ENCODE peak calls at places on chromosomes 16 and 17, in ten cellular contexts. One of them, this sample, is unnamed.

GRCh38 chr17:27793906-27794380 is 6.4 kb downstream of the NOS2 start:
- DNase-seq in T47D: no peak
- DNase-seq in EL: no peak
- DNase-seq in esophagus squamous epithelium: no peak
- DNase-seq in left colon: no peak
- DNase-seq in AG20443: no peak
- DNase-seq in OCI-M1: no peak
- DNase-seq in T-helper 1 cell: no peak
- DNase-seq in GM04504: no peak
- DNase-seq in NCI-H1436: no peak
- DNase-seq in this sample: no peak

GRCh38 chr17:16383216-16383615 is 2.3 kb downstream of the UBB start:
- DNase-seq in T47D: no peak
- DNase-seq in EL: no peak
- DNase-seq in esophagus squamous epithelium: no peak
- DNase-seq in left colon: no peak
- DNase-seq in AG20443: no peak
- DNase-seq in OCI-M1: no peak
- DNase-seq in T-helper 1 cell: no peak
- DNase-seq in GM04504: no peak
- DNase-seq in NCI-H1436: no peak
- DNase-seq in this sample: no peak

GRCh38 chr16:28912558-28912957 is 12.5 kb downstream of the RABEP2 start:
- DNase-seq in T47D: no peak
- DNase-seq in EL: no peak
- DNase-seq in esophagus squamous epithelium: no peak
- DNase-seq in left colon: no peak
- DNase-seq in AG20443: no peak
- DNase-seq in OCI-M1: no peak
- DNase-seq in T-helper 1 cell: no peak
- DNase-seq in GM04504: no peak
- DNase-seq in NCI-H1436: no peak
- DNase-seq in this sample: no peak

GRCh38 chr17:7855643-7856080 is 796 bp downstream of the TMEM88 start:
- DNase-seq in T47D: no peak
- DNase-seq in EL: no peak
- DNase-seq in esophagus squamous epithelium: no peak
- DNase-seq in left colon: no peak
- DNase-seq in AG20443: no peak
- DNase-seq in OCI-M1: no peak
- DNase-seq in T-helper 1 cell: no peak
- DNase-seq in GM04504: no peak
- DNase-seq in NCI-H1436: no peak
- DNase-seq in this sample: no peak

GRCh38 chr17:41415833-41416335 is 8.5 kb downstream of the KRT37 start:
- DNase-seq in T47D: peak
- DNase-seq in EL: peak
- DNase-seq in esophagus squamous epithelium: no peak
- DNase-seq in left colon: no peak
- DNase-seq in AG20443: peak
- DNase-seq in OCI-M1: no peak
- DNase-seq in T-helper 1 cell: no peak
- DNase-seq in GM04504: peak
- DNase-seq in NCI-H1436: no peak
- DNase-seq in this sample: no peak

GRCh38 chr17:15914400-15915165 is 30.3 kb upstream of the ADORA2B start:
- DNase-seq in T47D: no peak
- DNase-seq in EL: peak
- DNase-seq in esophagus squamous epithelium: no peak
- DNase-seq in left colon: no peak
- DNase-seq in AG20443: peak
- DNase-seq in OCI-M1: no peak
- DNase-seq in T-helper 1 cell: no peak
- DNase-seq in GM04504: no peak
- DNase-seq in NCI-H1436: no peak
- DNase-seq in this sample: no peak

GRCh38 chr16:70778901-70779309 is 22.1 kb downstream of the VAC14 start:
- DNase-seq in T47D: peak
- DNase-seq in EL: peak
- DNase-seq in esophagus squamous epithelium: no peak
- DNase-seq in left colon: no peak
- DNase-seq in AG20443: peak
- DNase-seq in OCI-M1: no peak
- DNase-seq in T-helper 1 cell: no peak
- DNase-seq in GM04504: peak
- DNase-seq in NCI-H1436: no peak
- DNase-seq in this sample: peak

GRCh38 chr17:17757944-17758343 is 76.7 kb downstream of the RAI1 start:
- DNase-seq in T47D: no peak
- DNase-seq in EL: no peak
- DNase-seq in esophagus squamous epithelium: no peak
- DNase-seq in left colon: no peak
- DNase-seq in AG20443: no peak
- DNase-seq in OCI-M1: no peak
- DNase-seq in T-helper 1 cell: no peak
- DNase-seq in GM04504: no peak
- DNase-seq in NCI-H1436: peak
- DNase-seq in this sample: no peak

GRCh38 chr16:53612003-53612402 is 91.7 kb downstream of the RPGRIP1L start:
- DNase-seq in T47D: no peak
- DNase-seq in EL: no peak
- DNase-seq in esophagus squamous epithelium: no peak
- DNase-seq in left colon: no peak
- DNase-seq in AG20443: no peak
- DNase-seq in OCI-M1: no peak
- DNase-seq in T-helper 1 cell: no peak
- DNase-seq in GM04504: no peak
- DNase-seq in NCI-H1436: no peak
- DNase-seq in this sample: no peak

GRCh38 chr17:57399690-57400089 is 143.4 kb downstream of the MSI2 start:
- DNase-seq in T47D: no peak
- DNase-seq in EL: no peak
- DNase-seq in esophagus squamous epithelium: no peak
- DNase-seq in left colon: no peak
- DNase-seq in AG20443: no peak
- DNase-seq in OCI-M1: no peak
- DNase-seq in T-helper 1 cell: no peak
- DNase-seq in GM04504: no peak
- DNase-seq in NCI-H1436: no peak
- DNase-seq in this sample: no peak

GRCh38 chr17:76382305-76382802 is 2.1 kb upstream of the SPHK1 start:
- DNase-seq in T47D: no peak
- DNase-seq in EL: peak
- DNase-seq in esophagus squamous epithelium: no peak
- DNase-seq in left colon: no peak
- DNase-seq in AG20443: peak
- DNase-seq in OCI-M1: no peak
- DNase-seq in T-helper 1 cell: no peak
- DNase-seq in GM04504: no peak
- DNase-seq in NCI-H1436: no peak
- DNase-seq in this sample: no peak

GRCh38 chr17:81393684-81394376 is 1.4 kb upstream of the BAHCC1 start:
- DNase-seq in T47D: peak
- DNase-seq in EL: peak
- DNase-seq in esophagus squamous epithelium: peak
- DNase-seq in left colon: peak
- DNase-seq in AG20443: peak
- DNase-seq in OCI-M1: peak
- DNase-seq in T-helper 1 cell: no peak
- DNase-seq in GM04504: peak
- DNase-seq in NCI-H1436: peak
- DNase-seq in this sample: peak

GRCh38 chr17:77235370-77236080 is 94.8 kb downstream of the SEC14L1 start:
- DNase-seq in T47D: no peak
- DNase-seq in EL: peak
- DNase-seq in esophagus squamous epithelium: no peak
- DNase-seq in left colon: no peak
- DNase-seq in AG20443: peak
- DNase-seq in OCI-M1: no peak
- DNase-seq in T-helper 1 cell: no peak
- DNase-seq in GM04504: peak
- DNase-seq in NCI-H1436: no peak
- DNase-seq in this sample: no peak

GRCh38 chr16:998211-998610 is 16.6 kb downstream of the SOX8 start:
- DNase-seq in T47D: no peak
- DNase-seq in EL: no peak
- DNase-seq in esophagus squamous epithelium: no peak
- DNase-seq in left colon: no peak
- DNase-seq in AG20443: no peak
- DNase-seq in OCI-M1: no peak
- DNase-seq in T-helper 1 cell: no peak
- DNase-seq in GM04504: no peak
- DNase-seq in NCI-H1436: no peak
- DNase-seq in this sample: no peak

GRCh38 chr16:3481696-3482658 is 13.3 kb downstream of the C16orf90 start:
- DNase-seq in T47D: no peak
- DNase-seq in EL: no peak
- DNase-seq in esophagus squamous epithelium: no peak
- DNase-seq in left colon: no peak
- DNase-seq in AG20443: no peak
- DNase-seq in OCI-M1: no peak
- DNase-seq in T-helper 1 cell: no peak
- DNase-seq in GM04504: no peak
- DNase-seq in NCI-H1436: no peak
- DNase-seq in this sample: no peak

GRCh38 chr17:74430706-74431567 is 951 bp upstream of the GPRC5C start:
- DNase-seq in T47D: peak
- DNase-seq in EL: peak
- DNase-seq in esophagus squamous epithelium: no peak
- DNase-seq in left colon: peak
- DNase-seq in AG20443: peak
- DNase-seq in OCI-M1: peak
- DNase-seq in T-helper 1 cell: no peak
- DNase-seq in GM04504: no peak
- DNase-seq in NCI-H1436: peak
- DNase-seq in this sample: peak